ENCODE peak calls at places on chromosomes 16 and 17, in seven cellular contexts. K is endothelial cell of umbilical vein, Y is fibroblast of lung, Q is neural progenitor cell, J is colonic mucosa, V is IMR-90, C is mammary epithelial cell. R is an unnamed sample.

GRCh38 chr17:13931111-13931526 is 138.2 kb upstream of the COX10 start:
- DNase-seq in Q (no peak), Y (peak), K (no peak), V (peak), J (peak), C (no peak), R (no peak)

GRCh38 chr17:73757324-73757942 is 113.2 kb upstream of the SDK2 start:
- DNase-seq in Y (no peak), Q (no peak), K (no peak), J (no peak), C (no peak), V (no peak), R (no peak)

GRCh38 chr17:8237175-8237574 is 10.7 kb downstream of the CTC1 start:
- DNase-seq in K (no peak), Y (no peak), J (no peak), Q (no peak), C (no peak), V (no peak), R (no peak)

GRCh38 chr17:74351552-74352210 is 10.0 kb downstream of the BTBD17 start:
- DNase-seq in J (no peak), C (no peak), Y (no peak), K (no peak), Q (peak), V (no peak), R (peak)

GRCh38 chr17:43779145-43780125 is 658 bp upstream of the DUSP3 start:
- DNase-seq in Q (peak), K (peak), V (peak), C (no peak), Y (no peak), J (no peak), R (no peak)

GRCh38 chr16:30941600-30942420 is 7.1 kb upstream of the ORAI3 start:
- DNase-seq in Y (peak), Q (peak), V (peak), K (peak), C (peak), J (peak), R (peak)

GRCh38 chr17:40422990-40423611 is 5.4 kb upstream of the TOP2A start:
- DNase-seq in V (no peak), Q (peak), K (no peak), Y (no peak), C (no peak), J (no peak), R (no peak)

GRCh38 chr17:79950306-79950705 is 85.4 kb downstream of the TBC1D16 start:
- DNase-seq in Y (no peak), J (no peak), K (no peak), V (no peak), C (no peak), Q (peak), R (peak)

GRCh38 chr17:42287305-42288077 is 807 bp upstream of the STAT5A start:
- DNase-seq in C (no peak), Y (peak), J (peak), Q (no peak), K (peak), V (no peak), R (peak)

GRCh38 chr17:42286411-42287295 is 1.6 kb upstream of the STAT5A start:
- DNase-seq in C (no peak), V (no peak), K (no peak), Q (no peak), J (peak), Y (no peak), R (peak)

GRCh38 chr17:42284020-42284369 is 4.3 kb upstream of the STAT5A start:
- DNase-seq in K (no peak), C (no peak), Y (no peak), V (no peak), Q (no peak), J (no peak), R (peak)

GRCh38 chr17:42284566-42284965 is 3.7 kb upstream of the STAT5A start:
- DNase-seq in K (no peak), J (no peak), C (no peak), V (no peak), Q (no peak), Y (no peak), R (no peak)

DNA sequence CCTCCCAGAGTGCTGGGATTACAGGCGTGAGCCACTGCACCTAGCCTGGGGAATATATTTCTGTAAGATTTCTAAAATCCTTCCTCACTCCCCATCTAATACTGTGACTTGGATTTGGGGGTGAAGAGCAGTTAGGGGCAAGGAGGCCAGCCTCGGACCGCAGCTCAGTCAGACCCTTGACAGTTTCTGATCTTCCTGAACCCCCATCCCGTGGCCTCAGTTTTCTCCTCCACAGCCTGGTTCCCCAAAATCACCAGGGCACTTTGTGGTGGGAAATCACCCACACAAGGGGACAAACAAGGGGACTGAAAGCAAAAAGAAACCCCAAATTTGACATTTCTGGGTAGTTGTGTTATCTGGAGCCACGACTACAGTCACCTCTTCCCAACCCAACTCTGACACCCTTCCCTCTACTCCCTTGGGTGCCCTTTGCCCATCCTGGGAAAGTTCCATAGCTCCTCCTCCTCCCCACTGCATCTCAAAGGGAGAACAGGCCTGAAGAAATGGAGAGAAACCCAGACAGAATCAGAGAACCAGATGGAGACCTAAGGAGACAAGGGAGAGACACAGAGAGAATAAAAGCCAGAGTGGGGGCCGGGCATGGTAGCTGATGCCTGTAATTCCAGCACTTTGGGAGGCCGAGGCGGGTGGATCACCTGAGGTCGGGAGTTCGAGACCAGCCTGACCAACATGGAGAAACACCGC is 2.8 kb upstream of the STAT5A start:
- DNase-seq in J (no peak), V (no peak), Y (no peak), K (no peak), C (no peak), Q (no peak), R (no peak)
- H3K9ac ChIP-seq in J (no peak), V (no peak), Y (no peak), K (no peak), C (no peak), Q (no peak), R (no peak)

DNA sequence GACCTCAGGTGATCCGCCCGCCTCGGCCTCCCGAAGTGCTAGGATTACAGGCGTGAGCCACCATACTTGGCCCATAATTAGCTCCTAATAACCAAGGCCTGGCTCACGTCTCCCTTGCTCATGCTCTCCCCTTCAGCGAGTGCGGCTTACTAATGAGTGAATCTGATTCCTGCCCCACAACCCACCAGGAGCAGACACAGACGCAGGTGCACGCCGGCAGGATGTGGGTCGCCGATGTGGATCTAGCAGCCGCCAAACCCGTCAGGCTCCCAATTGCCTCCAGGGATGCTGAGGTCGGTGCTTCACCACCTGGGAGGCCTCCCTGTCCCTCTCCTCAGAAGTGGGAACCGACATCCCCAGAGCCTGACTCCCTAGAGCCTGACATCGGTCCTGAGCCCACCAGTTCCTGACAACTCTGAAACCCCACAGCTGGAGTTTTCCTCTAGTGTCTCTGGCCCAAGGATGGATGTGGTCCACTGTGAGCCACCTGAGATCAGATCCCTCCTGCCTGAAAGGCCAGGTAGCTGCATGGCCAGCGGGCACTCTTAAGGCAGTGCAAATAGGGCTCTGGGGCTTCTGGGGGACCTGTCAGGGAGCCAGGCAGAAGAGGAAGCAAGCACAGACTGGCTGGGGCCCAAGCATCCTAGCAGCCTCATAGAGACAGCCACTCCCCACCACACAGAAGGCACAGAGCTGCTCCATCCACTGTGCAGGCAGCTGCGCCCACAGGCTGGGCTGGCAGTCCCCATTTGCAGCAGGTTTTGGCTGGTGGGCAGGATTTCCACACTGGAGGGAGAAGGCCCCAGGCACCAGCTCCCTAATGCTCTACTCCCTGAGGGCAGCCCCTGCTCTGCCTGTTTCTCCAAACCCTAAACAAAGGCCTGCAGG is 10.8 kb downstream of the EXOC7 start:
- DNase-seq in J (no peak), K (no peak), C (no peak), Q (no peak), V (no peak), Y (no peak), R (peak)
- H3K9ac ChIP-seq in J (no peak), K (no peak), C (no peak), Q (no peak), V (no peak), Y (no peak), R (no peak)

DNA sequence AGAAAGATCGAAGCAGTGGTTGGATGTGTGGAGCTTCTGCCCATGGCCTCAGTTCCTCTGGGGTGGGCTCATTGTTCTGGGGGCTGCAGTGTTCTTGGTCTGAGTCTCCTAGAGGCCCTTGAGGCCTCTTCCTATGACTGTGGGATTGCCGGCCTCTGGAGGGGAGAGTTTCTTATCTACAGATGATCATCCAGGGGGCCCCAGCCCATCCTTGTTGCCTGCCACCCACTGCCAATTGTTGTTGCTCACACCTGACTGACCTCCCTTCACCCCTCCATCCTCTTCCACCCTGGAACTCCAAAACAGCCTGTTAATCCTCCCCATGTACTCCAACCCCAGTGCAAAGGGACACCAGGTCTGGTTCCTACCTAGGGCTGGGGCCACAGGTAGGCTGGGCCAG is 5.9 kb downstream of the B3GNT9 start:
- DNase-seq in J (no peak), Q (no peak), Y (no peak), K (no peak), C (no peak), V (no peak), R (no peak)
- H3K9ac ChIP-seq in J (no peak), Q (no peak), Y (no peak), K (no peak), C (no peak), V (no peak), R (no peak)

DNA sequence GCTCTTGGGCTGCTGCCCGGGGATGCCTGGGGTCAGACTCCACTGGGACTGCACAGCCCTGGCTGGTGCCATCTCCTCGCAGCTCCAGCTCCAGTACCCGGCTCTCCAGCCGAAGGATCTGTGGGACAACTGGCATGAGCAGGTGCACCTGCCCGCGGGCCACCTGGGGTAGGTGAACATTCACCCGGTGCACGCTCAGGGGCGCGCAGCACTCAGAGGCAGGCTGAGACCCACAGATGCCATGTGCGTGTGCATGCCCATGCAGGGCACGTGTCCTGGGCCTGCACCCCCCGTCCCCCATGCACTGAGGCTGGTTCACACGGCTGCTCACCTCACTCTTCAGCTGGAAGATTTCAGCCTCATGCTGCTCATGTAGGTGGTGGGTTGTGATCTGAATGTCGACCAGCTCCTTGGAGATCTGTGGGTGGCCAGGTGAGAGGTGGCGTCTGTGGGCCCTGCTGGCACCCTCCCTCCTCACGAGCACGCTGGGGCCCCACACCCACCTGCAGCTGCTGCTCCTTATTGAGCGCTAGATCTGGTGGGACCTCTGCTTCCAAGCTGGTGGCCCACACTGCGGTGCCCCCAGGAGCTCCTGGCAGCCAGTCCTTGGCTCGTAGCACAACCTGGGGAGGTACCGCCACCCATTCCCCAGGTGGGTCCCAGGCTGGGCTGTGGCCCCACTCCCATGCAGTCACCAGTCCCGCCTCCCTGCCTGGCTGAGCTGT is 618 bp downstream of the CCDC78 start:
- DNase-seq in V (no peak), C (no peak), J (no peak), Y (no peak), Q (no peak), K (no peak), R (no peak)
- H3K9ac ChIP-seq in V (no peak), C (no peak), J (no peak), Y (no peak), Q (no peak), K (no peak), R (no peak)

R was measured in SK-N-SH.